ENCODE peak calls at places on chromosomes 6 and 20, in eight cellular contexts. Q is WTC11; M is HFF-Myc; G is endothelial cell; S is T follicular helper cell; Z is Calu3; C is stimulated activated CD4-positive, alpha-beta T cell treated with anti-CD3 and anti-CD28 coated beads, Interleukin-2, amount 100 ng/mL, for 48 hours; H is NCI-H1105. E is an unnamed sample.

GRCh38 chr6:29746846-29747687 is 23.8 kb downstream of the HLA-F start:
- DNase-seq in Q (no peak), C (no peak), M (no peak), H (no peak), G (no peak), Z (no peak), S (no peak), E (no peak)

GRCh38 chr6:109580519-109580918 is 97.5 kb upstream of the ZBTB24 start:
- DNase-seq in C (no peak), G (peak), M (no peak), Z (no peak), S (no peak), H (no peak), Q (peak), E (no peak)

GRCh38 chr6:125546827-125547226 is 202.6 kb upstream of the HEY2 start:
- DNase-seq in S (no peak), C (no peak), H (no peak), M (peak), Z (no peak), Q (no peak), G (no peak), E (no peak)

GRCh38 chr6:157229733-157230132 is 93.6 kb downstream of the TMEM242 start:
- DNase-seq in Q (peak), S (no peak), C (no peak), Z (no peak), M (no peak), H (peak), G (no peak), E (no peak)

GRCh38 chr20:25051386-25052155 is 6.4 kb downstream of the ACSS1 start:
- DNase-seq in H (no peak), Q (peak), S (no peak), C (no peak), M (no peak), Z (no peak), G (no peak), E (no peak)

GRCh38 chr6:13561624-13562267 is 12.7 kb upstream of the SIRT5 start:
- DNase-seq in S (no peak), C (no peak), H (no peak), Q (no peak), G (no peak), Z (no peak), M (no peak), E (no peak)

GRCh38 chr6:66556936-66557335 is 849.9 kb upstream of the EYS start:
- DNase-seq in C (no peak), G (no peak), M (no peak), H (no peak), Q (no peak), S (no peak), Z (no peak), E (no peak)

GRCh38 chr6:137013738-137014602 is 30.8 kb downstream of the IL20RA start:
- DNase-seq in S (no peak), Q (no peak), Z (no peak), C (no peak), G (no peak), M (peak), H (no peak), E (peak)

GRCh38 chr20:21323640-21324039 is 20.5 kb downstream of the XRN2 start:
- DNase-seq in G (no peak), C (no peak), H (no peak), Z (no peak), Q (no peak), S (no peak), M (peak), E (peak)

GRCh38 chr6:104252276-104252675 is 607.4 kb downstream of the HACE1 start:
- DNase-seq in S (no peak), Q (no peak), Z (no peak), M (no peak), H (no peak), C (no peak), G (no peak), E (no peak)

GRCh38 chr20:20668639-20669038 is 43.8 kb downstream of the RALGAPA2 start:
- DNase-seq in H (no peak), M (no peak), Q (no peak), G (no peak), S (no peak), C (no peak), Z (no peak), E (no peak)

GRCh38 chr6:38975621-38976049 is 72.9 kb upstream of the GLP1R start:
- DNase-seq in S (no peak), M (no peak), Q (no peak), H (no peak), Z (no peak), G (no peak), C (no peak), E (no peak)

GRCh38 chr6:4496284-4496683 is 279.9 kb upstream of the CDYL start:
- DNase-seq in S (no peak), H (no peak), Z (no peak), M (no peak), Q (no peak), G (no peak), C (no peak), E (no peak)

GRCh38 chr6:155645328-155645727 is 189.7 kb upstream of the NOX3 start:
- DNase-seq in C (no peak), M (peak), G (no peak), Z (no peak), S (no peak), H (no peak), Q (no peak), E (no peak)

GRCh38 chr6:147176795-147177194 is 27.4 kb upstream of the STXBP5 start:
- DNase-seq in Z (no peak), H (no peak), G (no peak), C (no peak), M (no peak), Q (no peak), S (no peak), E (no peak)

GRCh38 chr20:24842591-24843442 is 106.3 kb upstream of the CST7 start:
- DNase-seq in C (no peak), M (no peak), Z (no peak), Q (no peak), G (no peak), S (no peak), H (no peak), E (no peak)

GRCh38 chr6:90086517-90086916 is 192.2 kb downstream of the GJA10 start:
- DNase-seq in S (no peak), C (no peak), M (no peak), H (no peak), Q (no peak), G (no peak), Z (no peak), E (no peak)

GRCh38 chr6:21189721-21190120 is 403.8 kb upstream of the SOX4 start:
- DNase-seq in M (no peak), C (no peak), H (peak), G (no peak), Z (no peak), S (no peak), Q (no peak), E (no peak)

GRCh38 chr6:70371454-70372105 is 41.7 kb upstream of the FAM135A start:
- DNase-seq in G (no peak), M (peak), S (no peak), Q (no peak), H (peak), Z (no peak), C (no peak), E (peak)

GRCh38 chr6:79269877-79270276 is 35.4 kb upstream of the HMGN3 start:
- DNase-seq in G (peak), S (no peak), M (peak), C (no peak), Z (no peak), H (no peak), Q (no peak), E (no peak)

GRCh38 chr6:43123691-43124314 is 47.3 kb upstream of the SRF start:
- DNase-seq in G (no peak), H (no peak), Q (peak), C (no peak), M (no peak), S (no peak), Z (no peak), E (no peak)

GRCh38 chr6:89928604-89929003 is 34.3 kb downstream of the GJA10 start:
- DNase-seq in S (no peak), Z (no peak), C (no peak), H (no peak), M (no peak), Q (no peak), G (no peak), E (no peak)

GRCh38 chr6:28803337-28803709 is 120.5 kb downstream of the TRIM27 start:
- DNase-seq in G (no peak), C (no peak), Z (no peak), Q (no peak), H (no peak), M (no peak), S (no peak), E (peak)

GRCh38 chr20:62774076-62774714 is 22.1 kb upstream of the MRGBP start:
- DNase-seq in H (no peak), Q (no peak), G (no peak), M (no peak), S (no peak), Z (no peak), C (no peak), E (peak)

GRCh38 chr6:137893726-137894125 is 26.7 kb downstream of the TNFAIP3 start:
- DNase-seq in Q (no peak), H (no peak), M (no peak), C (no peak), S (no peak), G (no peak), Z (no peak), E (no peak)

GRCh38 chr6:80366721-80367120 is 260.2 kb downstream of the BCKDHB start:
- DNase-seq in H (peak), Z (peak), Q (no peak), G (no peak), S (no peak), M (peak), C (no peak), E (no peak)

GRCh38 chr6:39568896-39569295 is 156.3 kb downstream of the KIF6 start:
- DNase-seq in M (peak), C (no peak), G (no peak), S (no peak), Z (no peak), H (no peak), Q (no peak), E (no peak)

GRCh38 chr6:130771741-130772140 is 55.5 kb upstream of the SMLR1 start:
- DNase-seq in H (no peak), S (no peak), M (no peak), Q (no peak), C (no peak), G (no peak), Z (no peak), E (no peak)

GRCh38 chr6:118787746-118788419 is 106.1 kb upstream of the ASF1A start:
- DNase-seq in Q (no peak), H (no peak), M (no peak), Z (no peak), C (no peak), S (no peak), G (no peak), E (no peak)

GRCh38 chr6:124226396-124226795 is 422.7 kb downstream of the NKAIN2 start:
- DNase-seq in S (no peak), Q (no peak), M (no peak), C (no peak), Z (no peak), H (no peak), G (no peak), E (no peak)

GRCh38 chr20:26163890-26164289 is 467.2 kb upstream of the ZNF337 start:
- DNase-seq in S (no peak), M (peak), G (no peak), Q (no peak), Z (no peak), H (no peak), C (no peak), E (no peak)

GRCh38 chr6:25709761-25710160 is 44.8 kb upstream of the SLC17A4 start:
- DNase-seq in C (no peak), H (no peak), M (no peak), S (no peak), Z (no peak), Q (no peak), G (no peak), E (no peak)

GRCh38 chr6:38671885-38672467 is 31.0 kb downstream of the GLO1 start:
- DNase-seq in M (peak), G (peak), H (peak), S (peak), Z (peak), Q (no peak), C (peak), E (peak)

GRCh38 chr6:65123516-65123915 is 583.5 kb downstream of the EYS start:
- DNase-seq in C (no peak), G (no peak), M (no peak), Z (no peak), H (no peak), Q (no peak), S (no peak), E (no peak)

GRCh38 chr6:6891949-6892461 is 215.8 kb upstream of the RREB1 start:
- DNase-seq in M (no peak), H (no peak), G (no peak), C (no peak), Z (no peak), S (no peak), Q (no peak), E (no peak)

GRCh38 chr20:8627386-8628030 is 441.4 kb upstream of the PLCB4 start:
- DNase-seq in Z (no peak), M (no peak), Q (no peak), G (no peak), H (no peak), S (no peak), C (no peak), E (no peak)

GRCh38 chr6:71410164-71410566 is 121.6 kb downstream of the OGFRL1 start:
- DNase-seq in Q (no peak), M (no peak), S (no peak), H (no peak), Z (peak), C (no peak), G (no peak), E (no peak)